ENCODE peak calls at places on chromosomes 13 and 19, in ten cellular contexts. Y, Z, H, D, E, K, J, N, L and V are unnamed samples. For H3K4me1, the result is how much of the 10 kb centered on the place peaks cover.

GRCh38 chr13:60590775-60591174 is 193.8 kb downstream of the TDRD3 start:
- DNase-seq in J (no peak), Z (no peak), N (no peak), Y (no peak), E (no peak), D (no peak), L (no peak), H (no peak), K (no peak), V (no peak)

GRCh38 chr19:896999-897398 is 3.7 kb downstream of the RNU6-9 start:
- DNase-seq in D (no peak), Y (no peak), K (no peak), N (no peak), J (no peak), Z (no peak), H (no peak), L (no peak), E (no peak), V (no peak)

GRCh38 chr13:89940383-89940782 is 1407.1 kb upstream of the MIR17HG start:
- DNase-seq in J (no peak), Y (no peak), D (no peak), Z (no peak), L (no peak), K (no peak), H (no peak), E (no peak), N (no peak), V (no peak)

GRCh38 chr19:15161028-15161984 is 39.5 kb downstream of the NOTCH3 start:
- DNase-seq in H (no peak), K (no peak), D (no peak), Z (peak), J (no peak), N (no peak), Y (no peak), E (no peak), L (peak), V (no peak)

GRCh38 chr19:19460761-19461265 is 54.5 kb downstream of the TSSK6 start:
- DNase-seq in H (peak), L (peak), Z (peak), Y (peak), J (peak), D (peak), N (peak), E (peak), K (no peak), V (peak)

GRCh38 chr13:51154029-51154555 is 43.0 kb upstream of the C13orf42 start:
- DNase-seq in N (no peak), H (no peak), J (no peak), D (no peak), Z (no peak), Y (no peak), K (no peak), L (peak), E (no peak), V (no peak)

GRCh38 chr13:51291341-51291740 is 48.1 kb upstream of the SERPINE3 start:
- DNase-seq in Y (no peak), D (no peak), N (no peak), J (no peak), Z (no peak), H (no peak), L (peak), E (peak), K (peak), V (no peak)

GRCh38 chr19:43820098-43820860 is 6.8 kb upstream of the ZNF283 start:
- DNase-seq in D (no peak), J (no peak), H (no peak), Z (peak), Y (no peak), K (peak), L (peak), E (peak), N (peak), V (no peak)

GRCh38 chr19:2385053-2385721 is 25.1 kb downstream of the TMPRSS9 start:
- DNase-seq in Z (peak), K (no peak), J (no peak), Y (peak), H (no peak), D (peak), N (peak), L (peak), E (no peak), V (no peak)

GRCh38 chr13:30418886-30419459 is 3.3 kb upstream of the UBE2L5 start:
- DNase-seq in L (no peak), H (no peak), J (no peak), Z (no peak), Y (no peak), E (no peak), N (no peak), K (peak), D (no peak), V (no peak)

GRCh38 chr13:30423891-30424290 is 1.6 kb downstream of the UBE2L5 start:
- DNase-seq in J (no peak), L (no peak), Z (no peak), K (no peak), D (no peak), H (no peak), E (no peak), Y (no peak), N (no peak), V (no peak)

GRCh38 chr13:30418075-30418715 is 4.1 kb upstream of the UBE2L5 start:
- DNase-seq in Z (no peak), H (no peak), E (no peak), J (no peak), K (no peak), L (no peak), D (no peak), Y (no peak), N (no peak), V (no peak)

GRCh38 chr13:30422056-30422914 is at the start of gene UBE2L5:
- DNase-seq in Y (peak), E (peak), N (peak), L (peak), K (peak), Z (peak), H (peak), J (peak), D (peak), V (peak)

DNA sequence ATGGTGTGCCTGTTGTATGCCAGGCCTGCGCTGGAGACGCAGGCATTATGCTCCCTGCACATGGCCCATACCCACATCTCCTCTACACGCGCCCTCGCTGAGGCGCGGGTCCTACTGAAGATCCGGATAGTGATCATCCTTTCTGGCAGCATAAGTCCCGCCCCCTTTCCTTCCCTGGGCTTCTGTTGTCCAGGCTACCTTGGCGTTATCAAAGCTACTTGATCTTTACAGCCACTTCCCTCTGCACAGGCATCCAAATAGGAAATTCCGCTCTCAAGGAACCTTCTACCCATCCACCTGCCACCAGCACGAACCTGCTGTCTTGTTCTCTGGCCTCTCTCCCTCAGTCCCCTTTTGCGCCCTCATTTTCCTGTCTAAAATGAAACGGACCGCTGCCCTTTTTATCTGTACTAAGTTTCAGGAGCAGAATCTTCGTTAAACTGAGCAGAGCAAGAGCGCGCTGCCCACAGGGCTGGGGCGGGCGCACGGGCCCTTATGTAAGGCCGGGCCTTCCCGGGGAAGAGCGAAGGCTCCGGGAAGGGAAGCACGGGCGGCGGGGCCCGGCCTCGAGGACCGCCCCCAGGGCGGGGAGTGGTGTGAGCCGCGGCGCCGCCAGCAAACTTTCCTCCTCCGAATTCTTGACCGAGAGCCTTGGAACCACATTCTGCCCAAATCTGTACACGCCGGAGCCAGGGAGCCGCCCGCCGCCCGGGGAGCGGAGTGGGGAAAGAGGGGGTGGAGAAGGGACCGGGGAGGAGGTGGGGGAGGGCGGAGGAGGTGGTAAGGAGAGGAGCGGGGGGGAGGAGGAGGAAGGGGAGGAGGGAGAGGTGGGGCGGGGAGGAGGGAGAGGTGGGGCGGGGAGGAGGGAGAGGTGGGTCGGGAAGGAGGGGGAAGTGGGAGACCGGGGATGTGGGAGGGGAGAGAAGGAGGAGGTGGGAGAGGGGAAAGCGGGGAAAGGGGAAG is 919 bp upstream of the UBE2L5 start:
- DNase-seq in Y (peak), D (peak), N (peak), K (peak), L (peak), Z (peak), H (peak), J (peak), E (peak), V (peak)
- TF ChIP-seq POLR2A in Y (peak), D (peak), N (peak), K (peak), L (no peak), Z (no peak), H (no peak), J (peak), E (peak), V (peak)

GRCh38 chr19:16587031-16588023 is 15.1 kb upstream of the SLC35E1 start:
- DNase-seq in Z (peak), N (no peak), K (no peak), L (peak), E (no peak), D (no peak), J (no peak), Y (peak), H (no peak), V (peak)

GRCh38 chr19:16589917-16590316 is 17.7 kb upstream of the SLC35E1 start:
- DNase-seq in Z (no peak), J (no peak), K (no peak), E (no peak), L (no peak), H (no peak), N (no peak), Y (no peak), D (no peak), V (no peak)

GRCh38 chr19:16588089-16588823 is 16.0 kb upstream of the SLC35E1 start:
- DNase-seq in J (no peak), L (peak), E (no peak), Z (peak), N (peak), D (no peak), H (no peak), Y (peak), K (no peak), V (no peak)

GRCh38 chr19:16590876-16591802 is 18.9 kb upstream of the SLC35E1 start:
- DNase-seq in H (no peak), Z (no peak), Y (no peak), L (no peak), K (no peak), J (no peak), D (no peak), N (no peak), E (no peak), V (no peak)

DNA sequence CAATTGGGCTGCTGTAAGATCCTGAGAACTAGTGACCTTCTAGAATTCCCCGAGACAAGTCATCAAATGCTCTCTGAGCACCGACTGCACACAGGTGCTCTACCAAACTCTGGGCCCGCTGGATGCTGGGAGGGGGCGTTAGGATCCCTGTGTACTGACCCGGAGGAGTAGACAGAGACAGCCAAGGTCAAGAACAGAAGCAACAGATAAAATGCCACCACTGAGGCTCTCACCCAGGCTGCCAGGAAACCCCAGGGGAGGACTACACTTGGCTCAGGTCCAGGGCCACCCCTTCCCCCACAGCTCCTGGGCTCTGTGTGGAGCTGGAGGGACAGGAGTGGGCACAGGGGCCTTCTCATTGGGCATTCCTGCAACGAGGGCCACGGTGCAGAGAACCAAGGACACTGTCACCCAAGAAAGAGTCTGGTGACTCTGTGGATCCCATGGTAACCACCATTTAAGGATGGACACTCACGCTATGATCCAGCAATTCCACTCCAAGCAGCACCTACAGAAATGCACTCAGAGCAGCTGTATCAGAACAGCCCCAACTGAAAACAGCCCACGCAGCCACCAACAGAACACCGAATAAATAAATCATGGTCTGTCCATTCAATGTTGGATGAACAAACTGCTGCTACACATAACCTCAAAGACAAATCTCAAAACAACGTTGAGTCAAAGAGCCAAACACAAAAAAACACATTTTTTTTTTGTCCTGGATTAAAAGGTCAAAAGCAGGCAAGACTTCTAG is 16.8 kb upstream of the SLC35E1 start:
- DNase-seq in K (no peak), E (no peak), D (no peak), Z (peak), J (no peak), N (no peak), Y (no peak), L (no peak), H (no peak), V (no peak)
- H3K4me3 ChIP-seq in K (no peak), E (no peak), D (no peak), Z (no peak), J (no peak), N (no peak), Y (no peak), L (no peak), H (no peak), V (no peak)

GRCh38 chr19:13882419-13882795 is 5.5 kb downstream of the NANOS3 start:
- DNase-seq in J (no peak), N (no peak), H (no peak), Y (no peak), Z (no peak), K (no peak), D (no peak), E (no peak), L (no peak), V (no peak)
- H3K4me1 ChIP-seq in J (under half), N (half or more), H (half or more), Y (under half), Z (half or more), K (under half), D (under half), E (under half), L (under half), V (under half)

GRCh38 chr19:47489072-47489914 is 5.3 kb upstream of the KPTN start:
- DNase-seq in H (no peak), Z (no peak), N (no peak), Y (no peak), J (no peak), K (no peak), D (no peak), L (no peak), E (no peak), V (no peak)

GRCh38 chr19:47491358-47492136 is 7.5 kb upstream of the KPTN start:
- DNase-seq in D (no peak), L (no peak), H (no peak), Z (no peak), E (no peak), K (no peak), J (no peak), Y (no peak), N (no peak), V (no peak)

GRCh38 chr19:47492137-47492533 is 8.1 kb upstream of the KPTN start:
- DNase-seq in D (no peak), J (no peak), N (no peak), E (no peak), L (no peak), Z (no peak), Y (no peak), H (no peak), K (no peak), V (no peak)

GRCh38 chr19:47490031-47490430 is 6.0 kb upstream of the KPTN start:
- DNase-seq in H (no peak), N (no peak), E (no peak), D (no peak), Y (no peak), K (no peak), Z (no peak), J (no peak), L (no peak), V (no peak)

DNA sequence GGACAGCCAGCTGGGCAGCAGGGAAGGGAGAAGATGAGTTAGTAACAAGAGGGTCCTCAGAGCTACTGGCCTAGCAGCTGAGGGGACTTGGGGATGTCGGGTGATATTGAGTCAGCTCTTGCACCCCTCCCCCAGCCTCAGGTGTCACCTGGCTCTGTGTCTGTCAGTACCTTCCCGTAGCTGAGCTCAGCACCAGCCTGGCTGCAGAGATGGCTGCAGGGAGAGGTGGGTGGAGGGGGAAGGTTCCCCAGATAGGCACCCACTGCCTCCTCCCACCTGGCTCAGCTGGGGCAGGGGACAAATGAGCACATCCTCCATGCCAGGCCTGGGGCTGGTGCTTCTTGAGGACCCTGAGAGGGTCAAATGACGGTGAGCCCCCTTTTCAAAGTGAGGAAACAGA is 6.8 kb upstream of the KPTN start:
- DNase-seq in E (no peak), K (no peak), H (no peak), N (no peak), Y (no peak), J (no peak), D (no peak), Z (no peak), L (no peak), V (no peak)
- TF ChIP-seq POLR2A in E (no peak), K (no peak), H (no peak), N (no peak), Y (no peak), J (no peak), D (no peak), Z (no peak), L (no peak), V (no peak)

GRCh38 chr13:31020996-31021395 is 88.5 kb downstream of the TEX26 start:
- DNase-seq in N (no peak), K (no peak), Y (no peak), H (no peak), L (no peak), D (no peak), E (no peak), Z (no peak), J (no peak), V (no peak)

GRCh38 chr13:31016342-31017325 is 84.2 kb downstream of the TEX26 start:
- DNase-seq in E (no peak), Y (no peak), K (no peak), L (no peak), J (no peak), H (no peak), Z (no peak), N (no peak), D (no peak), V (no peak)

GRCh38 chr13:31022491-31022890 is 90.0 kb downstream of the TEX26 start:
- DNase-seq in H (no peak), J (no peak), E (no peak), Y (no peak), K (no peak), Z (no peak), N (no peak), D (no peak), L (no peak), V (no peak)

GRCh38 chr13:31015207-31015606 is 82.8 kb downstream of the TEX26 start:
- DNase-seq in K (no peak), J (no peak), Y (no peak), N (no peak), H (no peak), Z (no peak), E (no peak), L (peak), D (no peak), V (no peak)

DNA sequence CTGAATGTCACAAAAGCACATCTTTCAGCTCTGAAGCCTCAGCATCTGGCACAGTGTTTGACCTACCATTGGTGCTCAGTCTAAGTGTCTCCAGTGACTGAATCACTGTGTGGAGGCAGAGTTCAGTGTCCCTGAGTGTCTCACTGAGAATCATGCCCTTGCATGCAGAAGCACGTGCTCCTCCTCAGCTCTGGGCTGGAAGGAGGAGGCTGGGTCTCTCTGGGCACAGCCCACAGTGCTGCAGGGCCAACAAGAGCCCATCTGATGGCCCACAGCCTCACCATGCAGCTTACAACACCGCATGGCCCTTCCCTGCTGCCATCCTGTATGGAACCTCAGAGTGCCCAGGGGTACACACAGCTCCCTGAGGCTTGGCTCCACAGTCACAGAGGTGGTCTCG is 86.1 kb downstream of the TEX26 start:
- DNase-seq in H (no peak), K (no peak), J (no peak), Z (no peak), D (no peak), L (no peak), Y (no peak), N (no peak), E (no peak), V (no peak)
- H3K4me3 ChIP-seq in H (no peak), K (no peak), J (no peak), Z (no peak), D (no peak), L (no peak), Y (no peak), N (no peak), E (no peak), V (no peak)

DNA sequence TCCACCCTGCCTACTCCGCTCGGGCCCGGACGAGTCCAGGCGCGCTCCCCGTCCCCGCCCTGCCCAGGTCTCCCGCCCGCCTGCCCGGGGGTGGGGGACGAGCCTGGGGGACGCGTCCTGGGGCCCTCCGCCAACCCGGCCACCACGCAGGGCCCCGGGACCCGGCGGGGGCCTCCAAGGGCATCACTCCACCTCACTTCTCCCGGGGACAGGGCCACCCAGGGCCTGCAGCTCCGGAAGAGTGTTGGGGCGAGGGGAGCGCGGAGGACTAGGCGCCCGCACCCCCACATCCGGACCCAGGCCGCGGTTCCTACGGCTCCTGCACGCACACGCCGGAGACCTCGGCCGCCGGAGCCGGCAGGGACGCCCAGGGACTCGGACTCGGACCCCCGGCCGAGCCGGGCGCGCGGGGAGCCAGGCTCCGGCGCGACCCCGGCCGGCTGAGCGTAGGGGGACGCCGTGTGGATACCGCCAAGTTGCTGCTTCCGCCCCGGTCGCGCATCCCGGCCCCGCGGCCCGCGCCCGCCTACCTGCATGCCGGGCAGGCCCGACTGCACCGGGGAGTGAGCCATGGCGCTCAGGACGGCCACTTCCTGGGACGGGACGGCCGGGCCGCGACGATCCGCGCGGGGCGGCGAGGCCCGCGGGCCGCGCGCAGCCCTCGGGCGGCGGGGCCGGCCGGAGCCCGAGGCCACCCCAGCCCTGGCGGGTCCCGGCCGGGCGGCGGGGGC is 527 bp downstream of the STK24 start:
- DNase-seq in Y (peak), Z (peak), D (peak), H (peak), K (peak), L (no peak), N (peak), J (peak), E (peak), V (peak)
- H3K4me1 ChIP-seq in Y (under half), Z (under half), D (under half), H (half or more), K (under half), L (under half), N (under half), J (under half), E (under half), V (half or more)